ENCODE peak calls at places on chromosomes 12 and 14, in four cellular contexts. T is gastrocnemius medialis, B is left cardiac atrium, P is RWPE1. C is an unnamed sample.

GRCh38 chr14:98182385-98183055 is 1089.5 kb downstream of the BCL11B start:
- DNase-seq in T (no peak), B (no peak), P (peak), C (no peak)

GRCh38 chr14:99531221-99532096 is 50.2 kb downstream of the CCNK start:
- DNase-seq in T (no peak), B (no peak), P (no peak), C (no peak)

GRCh38 chr12:97944576-97944975 is 482.0 kb downstream of the RMST start:
- DNase-seq in T (no peak), B (no peak), P (peak), C (no peak)

GRCh38 chr12:1528791-1529190 is 65.6 kb downstream of the FBXL14 start:
- DNase-seq in T (no peak), B (no peak), P (no peak), C (no peak)

GRCh38 chr12:130161261-130162231 is 718 bp upstream of the FZD10 start:
- DNase-seq in T (no peak), B (peak), P (no peak), C (peak)

GRCh38 chr12:109561711-109562030 is 11.6 kb downstream of the MMAB start:
- DNase-seq in T (no peak), B (no peak), P (no peak), C (no peak)

GRCh38 chr12:67442347-67442841 is 173.2 kb downstream of the CAND1 start:
- DNase-seq in T (peak), B (no peak), P (no peak), C (no peak)

GRCh38 chr12:77734489-77734888 is 96.2 kb upstream of the NAV3 start:
- DNase-seq in T (no peak), B (no peak), P (no peak), C (no peak)

GRCh38 chr14:44782775-44783238 is 178.9 kb downstream of the KLHL28 start:
- DNase-seq in T (no peak), B (no peak), P (no peak), C (no peak)

GRCh38 chr12:12686472-12686871 is 9.5 kb downstream of the GPR19 start:
- DNase-seq in T (no peak), B (no peak), P (no peak), C (no peak)

GRCh38 chr14:89616425-89617141 is 199.6 kb upstream of the FOXN3 start:
- DNase-seq in T (no peak), B (no peak), P (no peak), C (no peak)

GRCh38 chr14:94136575-94137331 is 7.3 kb upstream of the IFI27L2 start:
- DNase-seq in T (peak), B (peak), P (peak), C (peak)